ENCODE peak calls at places on chromosomes 5 and 9, in four cellular contexts. F is A549, C is HCT116, K is GM23338. W is an unnamed sample.
A peak's percentile ranks its signal among the peaks of the same experiment; 100 is the strongest.

GRCh38 chr9:137293094-137293481 is 9.0 kb downstream of the NRARP start:
- DNase-seq in F (no peak), C (no peak), K (no peak), W (no peak)

GRCh38 chr9:38687389-38687842 is 32.5 kb downstream of the FAM240B start:
- DNase-seq in F (peak; percentile 71), C (peak; percentile 42), K (peak; percentile 46), W (no peak)

GRCh38 chr9:107425110-107426025 is 64.2 kb downstream of the KLF4 start:
- DNase-seq in F (peak; percentile 72), C (peak; percentile 50), K (peak; percentile 85), W (peak; percentile 4)

GRCh38 chr5:79241535-79241979 is 5.6 kb downstream of the JMY start:
- DNase-seq in F (no peak), C (no peak), K (no peak), W (no peak)

GRCh38 chr9:136625101-136626065 is 37.3 kb upstream of the EGFL7 start:
- DNase-seq in F (peak; percentile 66), C (no peak), K (peak; percentile 57), W (peak; percentile 77)

GRCh38 chr5:76790632-76791290 is 28.1 kb upstream of the F2RL1 start:
- DNase-seq in F (peak; percentile 94), C (peak; percentile 95), K (no peak), W (no peak)

GRCh38 chr5:33148076-33148501 is 292.7 kb upstream of the TARS1 start:
- DNase-seq in F (peak; percentile 81), C (no peak), K (no peak), W (no peak)

GRCh38 chr9:89635816-89636215 is 31.0 kb downstream of the GADD45G start:
- DNase-seq in F (no peak), C (no peak), K (no peak), W (no peak)

GRCh38 chr9:127905788-127906191 is 6.4 kb upstream of the ST6GALNAC6 start:
- DNase-seq in F (no peak), C (no peak), K (no peak), W (no peak)

GRCh38 chr9:69495331-69495730 is 170.3 kb downstream of the ENTREP1 start:
- DNase-seq in F (no peak), C (no peak), K (no peak), W (no peak)

GRCh38 chr9:127180457-127181314 is 58.3 kb upstream of the ANGPTL2 start:
- DNase-seq in F (no peak), C (no peak), K (no peak), W (no peak)

GRCh38 chr5:111932628-111933027 is 175.6 kb upstream of the NREP start:
- DNase-seq in F (no peak), C (no peak), K (no peak), W (no peak)

GRCh38 chr9:79858509-79858908 is 286.7 kb downstream of the TLE4 start:
- DNase-seq in F (peak; percentile 60), C (no peak), K (no peak), W (no peak)

GRCh38 chr5:31270396-31270795 is 76.9 kb downstream of the CDH6 start:
- DNase-seq in F (peak; percentile 15), C (no peak), K (peak; percentile 74), W (no peak)

GRCh38 chr9:33466565-33467495 is 6.9 kb downstream of the NOL6 start:
- DNase-seq in F (peak; percentile 55), C (no peak), K (peak; percentile 69), W (no peak)

GRCh38 chr5:156147948-156148285 is 179.0 kb upstream of the SGCD start:
- DNase-seq in F (no peak), C (no peak), K (no peak), W (no peak)

GRCh38 chr5:177983763-177984564 is 12.1 kb downstream of the PROP1 start:
- DNase-seq in F (no peak), C (no peak), K (no peak), W (no peak)

GRCh38 chr9:94867281-94867841 is 140.9 kb downstream of the AOPEP start:
- DNase-seq in F (peak; percentile 99), C (peak; percentile 45), K (peak; percentile 17), W (no peak)

GRCh38 chr5:65778126-65778525 is 56.1 kb downstream of the NLN start:
- DNase-seq in F (no peak), C (no peak), K (no peak), W (no peak)

GRCh38 chr5:82031220-82032119 is 59.6 kb downstream of the ATG10 start:
- DNase-seq in F (no peak), C (no peak), K (peak; percentile 69), W (no peak)

GRCh38 chr9:128122809-128123175 is 4.7 kb downstream of the PTGES2 start:
- DNase-seq in F (no peak), C (no peak), K (no peak), W (no peak)

GRCh38 chr9:81499571-81499970 is 189.8 kb downstream of the TLE1 start:
- DNase-seq in F (no peak), C (no peak), K (no peak), W (no peak)

GRCh38 chr5:9062873-9063272 is 483.0 kb downstream of the SEMA5A start:
- DNase-seq in F (no peak), C (no peak), K (no peak), W (no peak)

GRCh38 chr5:158590936-158591863 is 508.5 kb downstream of the EBF1 start:
- DNase-seq in F (no peak), C (no peak), K (peak; percentile 77), W (no peak)

GRCh38 chr9:110135858-110136257 is 72.1 kb downstream of the C9orf152 start:
- DNase-seq in F (no peak), C (no peak), K (no peak), W (no peak)

GRCh38 chr5:132776077-132776931 is 735 bp downstream of the SEPTIN8 start:
- DNase-seq in F (peak; percentile 33), C (no peak), K (peak; percentile 54), W (no peak)

GRCh38 chr9:89219637-89220036 is 41.0 kb upstream of the SHC3 start:
- DNase-seq in F (no peak), C (no peak), K (no peak), W (no peak)

GRCh38 chr5:83072946-83073345 is 4.2 kb downstream of the TMEM167A start:
- DNase-seq in F (no peak), C (no peak), K (no peak), W (no peak)

GRCh38 chr5:83082750-83083149 is 5.4 kb downstream of the XRCC4 start:
- DNase-seq in F (no peak), C (no peak), K (no peak), W (no peak)

GRCh38 chr5:83071286-83071685 is 5.9 kb downstream of the TMEM167A start:
- DNase-seq in F (no peak), C (no peak), K (no peak), W (no peak)

GRCh38 chr5:83077662-83078261 is 415 bp downstream of the XRCC4 start:
- DNase-seq in F (no peak), C (no peak), K (peak; percentile 74), W (peak; percentile 36)

GRCh38 chr5:83076742-83077661 is at the start of the genes TMEM167A and XRCC4:
- DNase-seq in F (peak; percentile 99), C (peak; percentile 98), K (peak; percentile 100), W (peak; percentile 95)
- TF ChIP-seq REST in F (no peak), C (no peak), K (no peak), W (no peak)

GRCh38 chr5:136053336-136054121 is 24.7 kb downstream of the TGFBI start:
- DNase-seq in F (peak; percentile 95), C (peak; percentile 76), K (no peak), W (no peak)
- TF ChIP-seq REST in F (no peak), C (no peak), K (no peak), W (no peak)

GRCh38 chr5:139461176-139461575 is 1.4 kb downstream of the ECSCR start:
- DNase-seq in F (no peak), C (no peak), K (no peak), W (no peak)

GRCh38 chr5:139460457-139460856 is 2.1 kb downstream of the ECSCR start:
- DNase-seq in F (no peak), C (no peak), K (no peak), W (no peak)

GRCh38 chr5:139457653-139458306 is 4.8 kb downstream of the ECSCR start:
- DNase-seq in F (no peak), C (no peak), K (no peak), W (no peak)

GRCh38 chr5:139458580-139459407 is 3.7 kb downstream of the ECSCR start:
- DNase-seq in F (no peak), C (no peak), K (no peak), W (peak; percentile 38)

DNA sequence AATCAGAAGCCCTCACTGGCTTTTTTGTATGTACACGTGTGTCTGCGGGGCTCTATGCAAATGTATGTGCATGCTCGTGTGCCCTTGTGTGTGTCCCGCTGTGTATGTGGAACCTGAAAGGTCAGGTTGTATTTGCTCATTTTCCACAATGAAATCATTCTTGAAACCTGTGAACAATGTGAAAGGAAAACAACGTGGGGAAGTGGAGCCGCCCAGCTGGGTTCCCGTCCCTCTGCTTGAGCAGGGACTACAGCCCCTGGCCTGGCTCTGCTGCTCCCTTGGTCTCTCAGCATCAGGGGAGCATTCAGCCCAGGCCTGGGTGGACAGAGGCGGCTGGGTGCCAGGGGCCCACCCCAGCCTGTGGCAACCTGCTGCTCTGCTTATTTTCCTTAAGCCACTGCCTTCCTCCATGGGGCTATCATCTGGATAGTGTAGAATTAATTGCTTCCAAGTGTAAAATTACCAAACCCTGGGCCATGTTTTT is 3.0 kb downstream of the ECSCR start:
- DNase-seq in F (no peak), C (no peak), K (no peak), W (no peak)
- TF ChIP-seq REST in F (no peak), C (no peak), K (no peak), W (no peak)

GRCh38 chr9:122464633-122465567 is 12.8 kb downstream of the OR1J1 start:
- DNase-seq in F (peak; percentile 84), C (peak; percentile 68), K (peak; percentile 89), W (peak; percentile 74)
- TF ChIP-seq REST in F (no peak), C (no peak), K (no peak), W (no peak)

GRCh38 chr9:132977626-132978450 is 656 bp upstream of the GFI1B start:
- DNase-seq in F (peak; percentile 75), C (peak; percentile 54), K (peak; percentile 84), W (no peak)
- TF ChIP-seq REST in F (no peak), C (no peak), K (no peak), W (no peak)

GRCh38 chr5:116626945-116627679 is 52.5 kb upstream of the SEMA6A start:
- DNase-seq in F (no peak), C (no peak), K (no peak), W (no peak)
- TF ChIP-seq REST in F (no peak), C (no peak), K (no peak), W (no peak)

GRCh38 chr5:170591055-170591454 is 87.2 kb downstream of the KCNIP1 start:
- DNase-seq in F (peak; percentile 15), C (no peak), K (no peak), W (no peak)
- TF ChIP-seq REST in F (peak; percentile 39), C (no peak), K (peak; percentile 48), W (peak; percentile 76)

GRCh38 chr5:91162534-91163381 is 220.4 kb downstream of the ARRDC3 start:
- DNase-seq in F (peak; percentile 87), C (peak; percentile 51), K (no peak), W (peak; percentile 83)
- TF ChIP-seq REST in F (no peak), C (no peak), K (no peak), W (no peak)